ENCODE peak calls at places on chromosomes 6 and 20, in four cellular contexts. One of them, this sample, is unnamed.

GRCh38 chr6:62283828-62284411 is 2.1 kb downstream of the KHDRBS2 start:
- DNase-seq in T-cell: no peak
- DNase-seq in amniotic epithelial cell: peak
- DNase-seq in ovary: no peak
- DNase-seq in this sample: no peak

GRCh38 chr20:6705106-6705766 is 62.2 kb upstream of the BMP2 start:
- DNase-seq in ovary: no peak
- DNase-seq in T-cell: no peak
- DNase-seq in amniotic epithelial cell: peak
- DNase-seq in this sample: no peak

GRCh38 chr6:42428326-42429041 is 23.2 kb downstream of the TRERF1 start:
- DNase-seq in amniotic epithelial cell: peak
- DNase-seq in ovary: no peak
- DNase-seq in T-cell: peak
- DNase-seq in this sample: no peak

GRCh38 chr6:159104163-159104885 is 59.5 kb upstream of the TAGAP start:
- DNase-seq in T-cell: peak
- DNase-seq in amniotic epithelial cell: peak
- DNase-seq in ovary: peak
- DNase-seq in this sample: no peak

GRCh38 chr6:80531676-80532619 is 425.5 kb downstream of the BCKDHB start:
- DNase-seq in ovary: no peak
- DNase-seq in amniotic epithelial cell: no peak
- DNase-seq in T-cell: no peak
- DNase-seq in this sample: no peak

GRCh38 chr6:15501806-15502450 is 160.9 kb downstream of the DTNBP1 start:
- DNase-seq in ovary: peak
- DNase-seq in T-cell: no peak
- DNase-seq in amniotic epithelial cell: peak
- DNase-seq in this sample: no peak

GRCh38 chr20:18400460-18400859 is 66.4 kb downstream of the DZANK1 start:
- DNase-seq in ovary: no peak
- DNase-seq in T-cell: no peak
- DNase-seq in amniotic epithelial cell: no peak
- DNase-seq in this sample: no peak

GRCh38 chr6:11403035-11403601 is 134.4 kb upstream of the TMEM170B start:
- DNase-seq in ovary: no peak
- DNase-seq in T-cell: no peak
- DNase-seq in amniotic epithelial cell: no peak
- DNase-seq in this sample: no peak

This sample was measured in esophagus squamous epithelium.